ENCODE peak calls at places on chromosomes 5 and 9, in five cellular contexts. N is brain microvascular endothelial cell; Z is fibroblast of lung; C is CD4-positive, alpha-beta memory T cell; G is HCT116. S is an unnamed sample.

GRCh38 chr5:11234501-11234911 is 473.5 kb upstream of the DAP start:
- DNase-seq in Z (no peak), G (no peak), N (no peak), C (peak), S (no peak)

GRCh38 chr9:73714294-73714693 is 562.6 kb downstream of the ANXA1 start:
- DNase-seq in N (no peak), C (no peak), Z (no peak), G (no peak), S (peak)

GRCh38 chr9:38226491-38226951 is 157.5 kb upstream of the SHB start:
- DNase-seq in N (no peak), C (no peak), Z (no peak), G (no peak), S (no peak)

GRCh38 chr9:19517202-19517942 is 108.6 kb downstream of the ACER2 start:
- DNase-seq in Z (no peak), G (no peak), C (no peak), N (no peak), S (no peak)

GRCh38 chr9:135611875-135612209 is 27.5 kb downstream of the GLT6D1 start:
- DNase-seq in Z (no peak), C (no peak), N (no peak), G (no peak), S (no peak)

GRCh38 chr5:74316064-74316586 is 324.4 kb downstream of the ENC1 start:
- DNase-seq in Z (peak), C (no peak), G (no peak), N (peak), S (peak)

GRCh38 chr5:119290161-119290569 is 65.7 kb upstream of the TNFAIP8 start:
- DNase-seq in Z (no peak), G (no peak), C (no peak), N (peak), S (no peak)

GRCh38 chr5:59810041-59810440 is 83.5 kb downstream of the PDE4D start:
- DNase-seq in G (peak), N (peak), C (peak), Z (peak), S (no peak)

GRCh38 chr5:137492321-137492720 is 6.8 kb downstream of the SPOCK1 start:
- DNase-seq in C (no peak), N (peak), G (no peak), Z (no peak), S (peak)

GRCh38 chr9:98368366-98369065 is 113.1 kb upstream of the TBC1D2 start:
- DNase-seq in G (no peak), Z (no peak), C (no peak), N (no peak), S (no peak)

GRCh38 chr9:89969156-89969566 is 364.3 kb downstream of the GADD45G start:
- DNase-seq in G (no peak), C (no peak), Z (no peak), N (no peak), S (no peak)

GRCh38 chr5:101012880-101013279 is 109.8 kb upstream of the ST8SIA4 start:
- DNase-seq in N (no peak), Z (no peak), G (no peak), C (no peak), S (no peak)

GRCh38 chr9:114081441-114082016 is 3.4 kb upstream of the AMBP start:
- DNase-seq in G (no peak), C (no peak), Z (no peak), N (no peak), S (no peak)

GRCh38 chr9:96048116-96048953 is 172.8 kb downstream of the ERCC6L2 start:
- DNase-seq in Z (peak), N (no peak), G (no peak), C (no peak), S (no peak)

GRCh38 chr9:118271331-118271730 is 567.1 kb downstream of the TLR4 start:
- DNase-seq in G (no peak), C (no peak), N (no peak), Z (no peak), S (no peak)

GRCh38 chr5:39947657-39948056 is 522.9 kb upstream of the DAB2 start:
- DNase-seq in C (no peak), G (no peak), Z (peak), N (peak), S (peak)

GRCh38 chr9:99118782-99119466 is 14.0 kb downstream of the TGFBR1 start:
- DNase-seq in C (peak), N (no peak), G (no peak), Z (no peak), S (no peak)

GRCh38 chr9:131394464-131395026 is 659 bp downstream of the PRRC2B start:
- DNase-seq in Z (peak), N (no peak), C (peak), G (no peak), S (no peak)

GRCh38 chr9:93891050-93891449 is 64.1 kb downstream of the BARX1 start:
- DNase-seq in C (no peak), N (no peak), Z (no peak), G (no peak), S (no peak)

GRCh38 chr5:78803386-78803785 is 154.8 kb upstream of the LHFPL2 start:
- DNase-seq in C (no peak), N (no peak), Z (peak), G (no peak), S (peak)

GRCh38 chr5:138330813-138331448 is 673 bp downstream of the CDC25C start:
- DNase-seq in N (no peak), Z (no peak), G (no peak), C (no peak), S (no peak)

GRCh38 chr9:71783120-71783523 is 14.8 kb upstream of the CEMIP2 start:
- DNase-seq in N (peak), G (no peak), C (peak), Z (no peak), S (no peak)

GRCh38 chr9:34379334-34380033 is 2.8 kb upstream of the MYORG start:
- DNase-seq in C (peak), Z (peak), G (peak), N (peak), S (peak)

GRCh38 chr9:134623408-134624066 is 18.1 kb upstream of the COL5A1 start:
- DNase-seq in Z (no peak), G (no peak), C (no peak), N (no peak), S (no peak)

GRCh38 chr5:174527936-174528557 is 196.3 kb upstream of the MSX2 start:
- DNase-seq in Z (peak), C (no peak), G (no peak), N (no peak), S (no peak)

GRCh38 chr9:33315371-33315770 is 25.1 kb downstream of the NFX1 start:
- DNase-seq in N (no peak), C (no peak), G (no peak), Z (no peak), S (peak)

GRCh38 chr9:136857166-136857565 is 5.0 kb downstream of the MAMDC4 start:
- DNase-seq in Z (no peak), C (no peak), G (no peak), N (no peak), S (no peak)

GRCh38 chr5:168055141-168055680 is 236.2 kb upstream of the WWC1 start:
- DNase-seq in C (no peak), G (no peak), N (no peak), Z (peak), S (no peak)

GRCh38 chr5:13250450-13251291 is 693.8 kb downstream of the DNAH5 start:
- DNase-seq in G (no peak), C (no peak), Z (no peak), N (no peak), S (no peak)

GRCh38 chr5:145943674-145944121 is 7.3 kb downstream of the SH3RF2 start:
- DNase-seq in N (no peak), Z (peak), G (peak), C (no peak), S (no peak)

GRCh38 chr5:148465381-148466290 is 81.9 kb downstream of the FBXO38 start:
- DNase-seq in N (no peak), G (no peak), Z (no peak), C (no peak), S (no peak)

GRCh38 chr5:93599427-93600146 is 16.6 kb downstream of the NR2F1 start:
- DNase-seq in N (no peak), Z (peak), G (no peak), C (no peak), S (no peak)

GRCh38 chr9:124259273-124260078 is 1.7 kb downstream of the NEK6 start:
- DNase-seq in G (peak), C (no peak), N (peak), Z (peak), S (peak)

GRCh38 chr5:83701886-83702285 is 18.8 kb downstream of the HAPLN1 start:
- DNase-seq in Z (no peak), N (no peak), C (no peak), G (no peak), S (no peak)

GRCh38 chr5:123099514-123100151 is 10.6 kb downstream of the PRDM6 start:
- DNase-seq in G (peak), N (no peak), Z (no peak), C (no peak), S (no peak)

GRCh38 chr5:141680751-141681201 is 1.3 kb downstream of the ARAP3 start:
- DNase-seq in Z (no peak), C (no peak), G (no peak), N (peak), S (no peak)

GRCh38 chr5:141680178-141680577 is 1.9 kb downstream of the ARAP3 start:
- DNase-seq in Z (no peak), G (no peak), C (no peak), N (no peak), S (no peak)

GRCh38 chr5:141681295-141681694 is 735 bp downstream of the ARAP3 start:
- DNase-seq in N (no peak), Z (no peak), C (no peak), G (no peak), S (no peak)

GRCh38 chr5:141683596-141684161 is 1.6 kb upstream of the ARAP3 start:
- DNase-seq in C (no peak), G (no peak), Z (no peak), N (no peak), S (no peak)

DNA sequence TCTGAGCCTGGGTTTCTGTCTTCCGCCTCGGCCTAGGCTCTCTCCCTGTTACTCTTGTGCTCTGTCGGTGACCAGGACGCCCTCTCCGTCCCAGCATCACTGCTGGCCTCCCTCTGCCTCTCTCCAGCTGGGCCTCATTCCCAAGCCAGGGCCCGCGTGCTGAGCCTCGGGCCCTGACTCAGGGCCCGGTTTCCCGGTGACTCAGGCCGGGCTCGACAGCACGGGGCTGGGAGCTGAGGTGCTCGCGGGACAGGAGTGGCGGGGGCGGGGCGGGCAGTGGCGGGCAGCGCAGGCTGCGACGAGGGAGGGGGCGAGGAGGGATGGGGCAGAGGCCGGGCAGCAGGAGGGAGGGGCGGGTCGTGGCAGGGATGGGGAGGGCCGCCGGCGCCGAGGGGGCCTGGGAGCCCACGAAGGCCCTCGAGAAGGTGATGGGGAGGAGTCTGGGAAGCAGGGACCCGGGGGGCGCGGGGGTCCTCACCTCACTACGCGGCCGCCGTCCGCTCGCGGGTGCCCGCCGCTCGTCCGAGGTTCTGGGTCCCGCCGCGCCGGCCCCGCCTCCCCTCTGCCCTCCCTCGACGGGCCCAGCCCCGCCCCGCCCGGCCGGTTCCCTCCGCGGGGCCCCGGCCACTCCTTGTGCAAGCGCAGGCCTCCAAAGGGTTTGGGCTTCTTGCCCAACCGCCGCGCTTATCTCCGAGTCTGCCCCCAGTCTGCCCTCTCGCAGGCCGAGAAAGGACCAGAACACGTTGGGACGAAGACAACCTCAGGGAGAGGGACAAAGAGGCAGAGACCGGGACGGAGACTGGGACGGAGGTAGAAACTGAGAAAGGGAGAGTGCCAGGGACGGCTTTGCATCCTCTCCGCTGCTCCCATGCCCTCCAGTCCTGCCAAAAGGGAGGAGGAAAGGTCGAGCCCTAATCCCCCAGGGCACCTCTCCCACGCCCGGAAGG is at the start of gene ARAP3:
- DNase-seq in G (peak), N (peak), Z (peak), C (no peak), S (peak)
- H3K4me3 ChIP-seq in G (peak), N (peak), Z (peak), C (peak), S (peak)

GRCh38 chr5:15748266-15748665 is 248.3 kb downstream of the FBXL7 start:
- DNase-seq in N (no peak), Z (no peak), G (no peak), C (no peak), S (no peak)

GRCh38 chr5:15757103-15757502 is 257.1 kb downstream of the FBXL7 start:
- DNase-seq in Z (peak), C (no peak), N (no peak), G (no peak), S (peak)

GRCh38 chr5:15757635-15758034 is 257.7 kb downstream of the FBXL7 start:
- DNase-seq in Z (no peak), N (no peak), G (no peak), C (no peak), S (no peak)

GRCh38 chr5:15752886-15753285 is 252.9 kb downstream of the FBXL7 start:
- DNase-seq in Z (peak), C (no peak), G (no peak), N (peak), S (peak)
- H3K4me3 ChIP-seq in Z (peak), C (no peak), G (no peak), N (peak), S (peak)

GRCh38 chr5:141155540-141156374 is 5.9 kb downstream of the PCDHB6 start:
- DNase-seq in C (no peak), N (no peak), G (no peak), Z (no peak), S (no peak)
- H3K4me3 ChIP-seq in C (no peak), N (no peak), G (no peak), Z (no peak), S (no peak)

DNA sequence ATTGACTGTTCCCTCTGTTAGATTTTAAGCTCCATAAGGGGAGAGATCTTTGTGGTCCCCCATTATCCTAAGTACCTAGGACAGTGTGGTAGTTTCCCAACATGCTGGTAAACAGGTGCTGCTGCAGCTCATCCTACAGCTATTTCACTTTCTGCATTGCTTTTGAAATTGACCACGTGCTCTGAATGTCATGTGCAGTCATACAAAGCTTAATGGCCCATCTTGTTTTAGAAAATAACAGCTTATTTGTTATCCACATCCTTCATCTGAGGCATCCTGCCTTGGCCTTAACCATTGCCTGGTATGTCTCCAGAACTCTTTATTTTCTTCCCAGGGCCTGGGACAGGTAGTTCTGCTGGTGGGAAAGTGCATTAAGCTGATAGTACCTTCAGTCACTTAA is 14.7 kb downstream of the PIK3R1 start:
- DNase-seq in G (no peak), C (no peak), Z (no peak), N (no peak), S (no peak)
- H3K4me3 ChIP-seq in G (no peak), C (no peak), Z (no peak), N (no peak), S (no peak)